ENCODE peak calls at places on chromosomes 4 and X, in eight cellular contexts. One of them, this sample, is unnamed.

GRCh38 chr4:602559-602942 is 22.8 kb upstream of the PDE6B start:
- DNase-seq in upper lobe of left lung: peak
- DNase-seq in ascending aorta: no peak
- DNase-seq in dorsolateral prefrontal cortex: peak
- DNase-seq in type B pancreatic cell: peak
- DNase-seq in lung: peak
- DNase-seq in cardiac muscle cell: peak
- DNase-seq in H9: peak
- DNase-seq in this sample: no peak

GRCh38 chr4:101977096-101977495 is 186.6 kb downstream of the BANK1 start:
- DNase-seq in upper lobe of left lung: no peak
- DNase-seq in ascending aorta: no peak
- DNase-seq in dorsolateral prefrontal cortex: no peak
- DNase-seq in type B pancreatic cell: no peak
- DNase-seq in lung: peak
- DNase-seq in cardiac muscle cell: no peak
- DNase-seq in H9: no peak
- DNase-seq in this sample: no peak

GRCh38 chrX:149374751-149375150 is 130.4 kb downstream of the IDS start:
- DNase-seq in upper lobe of left lung: no peak
- DNase-seq in ascending aorta: no peak
- DNase-seq in dorsolateral prefrontal cortex: no peak
- DNase-seq in type B pancreatic cell: no peak
- DNase-seq in lung: no peak
- DNase-seq in cardiac muscle cell: no peak
- DNase-seq in H9: no peak
- DNase-seq in this sample: no peak

GRCh38 chr4:79467246-79467932 is 59.4 kb upstream of the GK2 start:
- DNase-seq in upper lobe of left lung: no peak
- DNase-seq in ascending aorta: no peak
- DNase-seq in dorsolateral prefrontal cortex: no peak
- DNase-seq in type B pancreatic cell: no peak
- DNase-seq in lung: no peak
- DNase-seq in cardiac muscle cell: no peak
- DNase-seq in H9: no peak
- DNase-seq in this sample: no peak

GRCh38 chr4:133585323-133585722 is 436.2 kb downstream of the PCDH10 start:
- DNase-seq in upper lobe of left lung: peak
- DNase-seq in ascending aorta: no peak
- DNase-seq in dorsolateral prefrontal cortex: no peak
- DNase-seq in type B pancreatic cell: no peak
- DNase-seq in lung: no peak
- DNase-seq in cardiac muscle cell: no peak
- DNase-seq in H9: no peak
- DNase-seq in this sample: no peak

GRCh38 chrX:118216488-118216887 is 99.9 kb upstream of the KLHL13 start:
- DNase-seq in upper lobe of left lung: no peak
- DNase-seq in ascending aorta: no peak
- DNase-seq in dorsolateral prefrontal cortex: no peak
- DNase-seq in type B pancreatic cell: no peak
- DNase-seq in lung: no peak
- DNase-seq in cardiac muscle cell: peak
- DNase-seq in H9: no peak
- DNase-seq in this sample: no peak

GRCh38 chr4:142846729-142847606 is 867 bp upstream of the INPP4B start:
- DNase-seq in upper lobe of left lung: peak
- DNase-seq in ascending aorta: peak
- DNase-seq in dorsolateral prefrontal cortex: no peak
- DNase-seq in type B pancreatic cell: no peak
- DNase-seq in lung: no peak
- DNase-seq in cardiac muscle cell: peak
- DNase-seq in H9: peak
- DNase-seq in this sample: no peak

GRCh38 chrX:12912786-12913185 is 6.4 kb downstream of the TLR8 start:
- DNase-seq in upper lobe of left lung: no peak
- DNase-seq in ascending aorta: no peak
- DNase-seq in dorsolateral prefrontal cortex: no peak
- DNase-seq in type B pancreatic cell: no peak
- DNase-seq in lung: no peak
- DNase-seq in cardiac muscle cell: no peak
- DNase-seq in H9: no peak
- DNase-seq in this sample: no peak

GRCh38 chr4:54433686-54434085 is 204.6 kb downstream of the PDGFRA start:
- DNase-seq in upper lobe of left lung: no peak
- DNase-seq in ascending aorta: no peak
- DNase-seq in dorsolateral prefrontal cortex: no peak
- DNase-seq in type B pancreatic cell: no peak
- DNase-seq in lung: no peak
- DNase-seq in cardiac muscle cell: no peak
- DNase-seq in H9: peak
- DNase-seq in this sample: no peak

GRCh38 chrX:64977830-64978229 is 1.6 kb upstream of the ZC4H2 start:
- DNase-seq in upper lobe of left lung: no peak
- DNase-seq in ascending aorta: no peak
- DNase-seq in dorsolateral prefrontal cortex: no peak
- DNase-seq in type B pancreatic cell: no peak
- DNase-seq in lung: no peak
- DNase-seq in cardiac muscle cell: no peak
- DNase-seq in H9: no peak
- DNase-seq in this sample: no peak

GRCh38 chr4:77635246-77635645 is 29.6 kb downstream of the CXCL13 start:
- DNase-seq in upper lobe of left lung: no peak
- DNase-seq in ascending aorta: no peak
- DNase-seq in dorsolateral prefrontal cortex: no peak
- DNase-seq in type B pancreatic cell: no peak
- DNase-seq in lung: no peak
- DNase-seq in cardiac muscle cell: no peak
- DNase-seq in H9: no peak
- DNase-seq in this sample: no peak

GRCh38 chrX:2711441-2711840 is 20.3 kb downstream of the CD99 start:
- DNase-seq in upper lobe of left lung: no peak
- DNase-seq in ascending aorta: no peak
- DNase-seq in dorsolateral prefrontal cortex: no peak
- DNase-seq in type B pancreatic cell: no peak
- DNase-seq in lung: no peak
- DNase-seq in cardiac muscle cell: no peak
- DNase-seq in H9: no peak
- DNase-seq in this sample: no peak

GRCh38 chr4:37648084-37648817 is 37.9 kb downstream of the RELL1 start:
- DNase-seq in upper lobe of left lung: no peak
- DNase-seq in ascending aorta: peak
- DNase-seq in dorsolateral prefrontal cortex: no peak
- DNase-seq in type B pancreatic cell: no peak
- DNase-seq in lung: peak
- DNase-seq in cardiac muscle cell: no peak
- DNase-seq in H9: peak
- DNase-seq in this sample: no peak

GRCh38 chr4:13933163-13933562 is 305.6 kb upstream of the BOD1L1 start:
- DNase-seq in upper lobe of left lung: no peak
- DNase-seq in ascending aorta: no peak
- DNase-seq in dorsolateral prefrontal cortex: no peak
- DNase-seq in type B pancreatic cell: no peak
- DNase-seq in lung: no peak
- DNase-seq in cardiac muscle cell: peak
- DNase-seq in H9: no peak
- DNase-seq in this sample: no peak

GRCh38 chr4:81792521-81792920 is 320.8 kb upstream of the RASGEF1B start:
- DNase-seq in upper lobe of left lung: no peak
- DNase-seq in ascending aorta: no peak
- DNase-seq in dorsolateral prefrontal cortex: no peak
- DNase-seq in type B pancreatic cell: no peak
- DNase-seq in lung: no peak
- DNase-seq in cardiac muscle cell: no peak
- DNase-seq in H9: no peak
- DNase-seq in this sample: no peak

GRCh38 chrX:21373637-21374162 is 518 bp upstream of the CNKSR2 start:
- DNase-seq in upper lobe of left lung: no peak
- DNase-seq in ascending aorta: peak
- DNase-seq in dorsolateral prefrontal cortex: no peak
- DNase-seq in type B pancreatic cell: no peak
- DNase-seq in lung: no peak
- DNase-seq in cardiac muscle cell: no peak
- DNase-seq in H9: peak
- DNase-seq in this sample: peak

GRCh38 chrX:6228720-6229119 is at the start of gene NLGN4X:
- DNase-seq in upper lobe of left lung: no peak
- DNase-seq in ascending aorta: no peak
- DNase-seq in dorsolateral prefrontal cortex: no peak
- DNase-seq in type B pancreatic cell: no peak
- DNase-seq in lung: no peak
- DNase-seq in cardiac muscle cell: peak
- DNase-seq in H9: peak
- DNase-seq in this sample: no peak

GRCh38 chr4:71206763-71207162 is 132.1 kb upstream of the SLC4A4 start:
- DNase-seq in upper lobe of left lung: no peak
- DNase-seq in ascending aorta: no peak
- DNase-seq in dorsolateral prefrontal cortex: no peak
- DNase-seq in type B pancreatic cell: no peak
- DNase-seq in lung: no peak
- DNase-seq in cardiac muscle cell: no peak
- DNase-seq in H9: no peak
- DNase-seq in this sample: no peak

GRCh38 chrX:40947276-40947675 is 138.0 kb upstream of the USP9X start:
- DNase-seq in upper lobe of left lung: no peak
- DNase-seq in ascending aorta: no peak
- DNase-seq in dorsolateral prefrontal cortex: no peak
- DNase-seq in type B pancreatic cell: no peak
- DNase-seq in lung: no peak
- DNase-seq in cardiac muscle cell: no peak
- DNase-seq in H9: no peak
- DNase-seq in this sample: no peak

GRCh38 chrX:32137525-32137924 is 1065.7 kb upstream of the FTHL17 start:
- DNase-seq in upper lobe of left lung: no peak
- DNase-seq in ascending aorta: no peak
- DNase-seq in dorsolateral prefrontal cortex: no peak
- DNase-seq in type B pancreatic cell: no peak
- DNase-seq in lung: no peak
- DNase-seq in cardiac muscle cell: peak
- DNase-seq in H9: peak
- DNase-seq in this sample: no peak

GRCh38 chr4:176001171-176002006 is 64.3 kb upstream of the WDR17 start:
- DNase-seq in upper lobe of left lung: peak
- DNase-seq in ascending aorta: no peak
- DNase-seq in dorsolateral prefrontal cortex: no peak
- DNase-seq in type B pancreatic cell: peak
- DNase-seq in lung: peak
- DNase-seq in cardiac muscle cell: peak
- DNase-seq in H9: peak
- DNase-seq in this sample: no peak

GRCh38 chr4:112633477-112634235 is 3.1 kb downstream of the ZGRF1 start:
- DNase-seq in upper lobe of left lung: no peak
- DNase-seq in ascending aorta: no peak
- DNase-seq in dorsolateral prefrontal cortex: no peak
- DNase-seq in type B pancreatic cell: no peak
- DNase-seq in lung: no peak
- DNase-seq in cardiac muscle cell: peak
- DNase-seq in H9: no peak
- DNase-seq in this sample: no peak
- TF ChIP-seq CTCF in upper lobe of left lung: no peak
- TF ChIP-seq CTCF in ascending aorta: peak
- TF ChIP-seq CTCF in dorsolateral prefrontal cortex: peak
- TF ChIP-seq CTCF in type B pancreatic cell: peak
- TF ChIP-seq CTCF in lung: peak
- TF ChIP-seq CTCF in cardiac muscle cell: peak
- TF ChIP-seq CTCF in H9: peak
- TF ChIP-seq CTCF in this sample: no peak

DNA sequence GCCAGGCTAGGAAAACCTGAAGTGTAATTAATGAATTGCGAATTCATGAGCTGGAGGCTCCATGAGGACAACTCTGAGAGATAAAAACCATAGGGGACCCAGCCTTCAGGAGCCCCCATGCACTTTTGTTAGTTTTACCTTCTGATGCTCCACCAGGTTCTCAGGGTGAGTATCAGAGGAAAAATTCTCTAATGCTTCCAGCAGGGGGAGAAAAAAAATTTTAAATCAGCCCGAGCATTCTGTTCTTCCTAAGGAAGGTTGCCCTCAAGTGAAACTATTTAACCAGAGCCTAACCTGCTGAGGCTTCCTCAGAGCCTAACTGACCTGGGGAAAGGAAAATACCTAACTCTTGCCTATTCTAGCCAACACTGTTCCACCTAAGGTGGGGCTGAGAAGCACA is 552.6 kb downstream of the PPARGC1A start:
- DNase-seq in upper lobe of left lung: no peak
- DNase-seq in ascending aorta: no peak
- DNase-seq in dorsolateral prefrontal cortex: no peak
- DNase-seq in type B pancreatic cell: no peak
- DNase-seq in lung: no peak
- DNase-seq in cardiac muscle cell: peak
- DNase-seq in H9: no peak
- DNase-seq in this sample: no peak
- TF ChIP-seq CTCF in upper lobe of left lung: no peak
- TF ChIP-seq CTCF in ascending aorta: no peak
- TF ChIP-seq CTCF in dorsolateral prefrontal cortex: no peak
- TF ChIP-seq CTCF in type B pancreatic cell: peak
- TF ChIP-seq CTCF in lung: no peak
- TF ChIP-seq CTCF in cardiac muscle cell: peak
- TF ChIP-seq CTCF in H9: peak
- TF ChIP-seq CTCF in this sample: no peak

DNA sequence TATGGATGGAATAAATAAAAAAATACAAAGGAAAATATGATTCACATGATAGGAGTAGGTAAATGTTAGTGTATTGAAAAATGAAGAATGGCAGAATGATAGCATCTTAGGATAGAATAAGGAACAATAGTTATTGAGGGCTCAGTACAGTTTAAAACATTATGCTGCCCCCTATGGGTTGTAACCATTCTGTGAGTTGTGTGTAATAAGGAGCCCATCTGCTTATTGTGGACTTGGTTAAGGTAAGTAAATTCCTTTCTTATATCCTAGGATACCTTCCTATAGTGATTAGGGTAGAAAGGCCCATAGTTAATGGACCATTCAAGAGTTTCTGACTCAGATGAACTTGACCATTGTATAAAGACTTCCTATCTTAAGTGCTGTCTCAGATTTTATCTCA is 195.8 kb downstream of the PDHA2 start:
- DNase-seq in upper lobe of left lung: no peak
- DNase-seq in ascending aorta: no peak
- DNase-seq in dorsolateral prefrontal cortex: no peak
- DNase-seq in type B pancreatic cell: no peak
- DNase-seq in lung: no peak
- DNase-seq in cardiac muscle cell: peak
- DNase-seq in H9: no peak
- DNase-seq in this sample: no peak
- TF ChIP-seq CTCF in upper lobe of left lung: no peak
- TF ChIP-seq CTCF in ascending aorta: peak
- TF ChIP-seq CTCF in dorsolateral prefrontal cortex: peak
- TF ChIP-seq CTCF in type B pancreatic cell: peak
- TF ChIP-seq CTCF in lung: no peak
- TF ChIP-seq CTCF in cardiac muscle cell: peak
- TF ChIP-seq CTCF in H9: peak
- TF ChIP-seq CTCF in this sample: no peak

DNA sequence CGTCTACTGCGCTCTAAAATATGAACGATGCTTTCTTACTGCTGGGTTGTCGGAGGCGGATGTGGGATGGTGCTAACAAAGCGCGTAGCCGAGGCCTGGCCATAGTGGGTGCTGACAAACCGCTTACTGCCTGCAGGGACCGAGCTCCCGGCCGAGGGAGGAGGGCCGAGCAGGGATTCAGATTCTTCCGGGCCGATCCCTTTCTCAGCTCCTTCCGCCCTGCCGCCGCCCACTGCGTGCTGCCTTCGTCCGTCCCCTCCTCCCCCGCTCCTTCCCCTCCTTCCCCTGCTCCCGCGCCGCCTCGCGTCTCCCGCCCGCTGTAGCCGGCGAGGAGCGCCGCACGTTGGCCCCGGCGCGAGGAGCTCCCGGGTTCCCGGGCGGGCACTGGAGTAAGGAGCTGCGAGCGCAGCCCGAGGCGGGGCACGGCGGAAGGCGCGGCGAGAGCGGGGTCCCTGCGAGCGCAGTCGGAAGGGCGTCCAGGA is at the start of gene STK32B:
- DNase-seq in upper lobe of left lung: peak
- DNase-seq in ascending aorta: peak
- DNase-seq in dorsolateral prefrontal cortex: no peak
- DNase-seq in type B pancreatic cell: peak
- DNase-seq in lung: no peak
- DNase-seq in cardiac muscle cell: peak
- DNase-seq in H9: peak
- DNase-seq in this sample: peak
- TF ChIP-seq CTCF in upper lobe of left lung: no peak
- TF ChIP-seq CTCF in ascending aorta: no peak
- TF ChIP-seq CTCF in dorsolateral prefrontal cortex: no peak
- TF ChIP-seq CTCF in type B pancreatic cell: no peak
- TF ChIP-seq CTCF in lung: no peak
- TF ChIP-seq CTCF in cardiac muscle cell: no peak
- TF ChIP-seq CTCF in H9: no peak
- TF ChIP-seq CTCF in this sample: no peak